ENCODE peak calls at places on chromosomes 4 and X, in eight cellular contexts. Y is WERI-Rb-1, C is bronchial epithelial cell, E is choroid plexus epithelial cell, G is IMR-90, I is heart right ventricle, W is neural crest cell, L is fibroblast of lung. Q is an unnamed sample.

GRCh38 chr4:68349361-68350360 is at the start of gene YTHDC1:
- DNase-seq in Y (peak; percentile 97), C (peak; percentile 96), E (peak; percentile 98), G (peak; percentile 96), I (peak; percentile 98), W (peak; percentile 87), L (peak; percentile 96), Q (peak; percentile 94)

GRCh38 chrX:20026278-20026677 is 35.4 kb upstream of the BCLAF3 start:
- DNase-seq in Y (no peak), C (peak; percentile 33), E (peak; percentile 21), G (peak; percentile 60), I (no peak), W (no peak), L (peak; percentile 47), Q (peak; percentile 51)

GRCh38 chr4:120415902-120416301 is 349.3 kb upstream of the MAD2L1 start:
- DNase-seq in Y (no peak), C (no peak), E (no peak), G (no peak), I (no peak), W (no peak), L (no peak), Q (no peak)

GRCh38 chrX:120264315-120264714 is 13.7 kb downstream of the ZBTB33 start:
- DNase-seq in Y (no peak), C (no peak), E (no peak), G (no peak), I (no peak), W (no peak), L (no peak), Q (no peak)

GRCh38 chr4:128782076-128782715 is 27.3 kb upstream of the JADE1 start:
- DNase-seq in Y (peak; percentile 62), C (no peak), E (no peak), G (peak; percentile 37), I (peak; percentile 26), W (no peak), L (no peak), Q (no peak)

GRCh38 chr4:90602728-90603127 is 475.5 kb downstream of the CCSER1 start:
- DNase-seq in Y (no peak), C (no peak), E (no peak), G (no peak), I (no peak), W (no peak), L (no peak), Q (no peak)

GRCh38 chr4:48162162-48162561 is 28.1 kb upstream of the TXK start:
- DNase-seq in Y (no peak), C (peak; percentile 51), E (peak; percentile 51), G (peak; percentile 35), I (no peak), W (no peak), L (no peak), Q (peak; percentile 33)

GRCh38 chr4:165493359-165493758 is 114.6 kb downstream of the CPE start:
- DNase-seq in Y (peak; percentile 87), C (peak; percentile 50), E (peak; percentile 82), G (peak; percentile 38), I (peak; percentile 51), W (peak; percentile 76), L (peak; percentile 70), Q (peak; percentile 53)

GRCh38 chr4:32987111-32987510 is 2266.9 kb downstream of the PCDH7 start:
- DNase-seq in Y (no peak), C (no peak), E (no peak), G (no peak), I (no peak), W (no peak), L (no peak), Q (no peak)

GRCh38 chrX:57817302-57817701 is 93.0 kb downstream of the ZXDA start:
- DNase-seq in Y (no peak), C (no peak), E (peak; percentile 8), G (no peak), I (no peak), W (no peak), L (peak; percentile 0), Q (peak; percentile 6)

GRCh38 chr4:39637572-39638357 is 900 bp downstream of the SMIM14 start:
- DNase-seq in Y (peak; percentile 60), C (peak; percentile 58), E (peak; percentile 75), G (peak; percentile 69), I (peak; percentile 53), W (peak; percentile 25), L (peak; percentile 62), Q (peak; percentile 56)

GRCh38 chr4:102824398-102824797 is 3.0 kb downstream of the UBE2D3 start:
- DNase-seq in Y (no peak), C (no peak), E (no peak), G (peak; percentile 15), I (no peak), W (no peak), L (peak; percentile 11), Q (no peak)

GRCh38 chr4:174080361-174080760 is 203.1 kb downstream of the FBXO8 start:
- DNase-seq in Y (no peak), C (peak; percentile 13), E (peak; percentile 34), G (peak; percentile 9), I (no peak), W (no peak), L (peak; percentile 88), Q (peak; percentile 83)

GRCh38 chrX:154358011-154358410 is 16.4 kb downstream of the FLNA start:
- DNase-seq in Y (no peak), C (no peak), E (no peak), G (no peak), I (no peak), W (no peak), L (no peak), Q (no peak)

GRCh38 chr4:165726831-165727230 is 146.2 kb upstream of the TLL1 start:
- DNase-seq in Y (no peak), C (peak; percentile 15), E (no peak), G (no peak), I (no peak), W (no peak), L (no peak), Q (peak; percentile 46)

GRCh38 chrX:2933125-2933900 is 4.2 kb upstream of the ARSD start:
- DNase-seq in Y (no peak), C (no peak), E (no peak), G (no peak), I (no peak), W (no peak), L (no peak), Q (no peak)

GRCh38 chrX:23331701-23332100 is 2.9 kb upstream of the PTCHD1 start:
- DNase-seq in Y (no peak), C (no peak), E (no peak), G (no peak), I (no peak), W (no peak), L (no peak), Q (no peak)

GRCh38 chrX:55715847-55716246 is 1.7 kb upstream of the RRAGB start:
- DNase-seq in Y (peak; percentile 6), C (no peak), E (no peak), G (no peak), I (no peak), W (no peak), L (no peak), Q (no peak)
- TF ChIP-seq CTCF in Y (peak; percentile 20), C (no peak), E (no peak), G (no peak), I (no peak), W (no peak), L (no peak), Q (no peak)

DNA sequence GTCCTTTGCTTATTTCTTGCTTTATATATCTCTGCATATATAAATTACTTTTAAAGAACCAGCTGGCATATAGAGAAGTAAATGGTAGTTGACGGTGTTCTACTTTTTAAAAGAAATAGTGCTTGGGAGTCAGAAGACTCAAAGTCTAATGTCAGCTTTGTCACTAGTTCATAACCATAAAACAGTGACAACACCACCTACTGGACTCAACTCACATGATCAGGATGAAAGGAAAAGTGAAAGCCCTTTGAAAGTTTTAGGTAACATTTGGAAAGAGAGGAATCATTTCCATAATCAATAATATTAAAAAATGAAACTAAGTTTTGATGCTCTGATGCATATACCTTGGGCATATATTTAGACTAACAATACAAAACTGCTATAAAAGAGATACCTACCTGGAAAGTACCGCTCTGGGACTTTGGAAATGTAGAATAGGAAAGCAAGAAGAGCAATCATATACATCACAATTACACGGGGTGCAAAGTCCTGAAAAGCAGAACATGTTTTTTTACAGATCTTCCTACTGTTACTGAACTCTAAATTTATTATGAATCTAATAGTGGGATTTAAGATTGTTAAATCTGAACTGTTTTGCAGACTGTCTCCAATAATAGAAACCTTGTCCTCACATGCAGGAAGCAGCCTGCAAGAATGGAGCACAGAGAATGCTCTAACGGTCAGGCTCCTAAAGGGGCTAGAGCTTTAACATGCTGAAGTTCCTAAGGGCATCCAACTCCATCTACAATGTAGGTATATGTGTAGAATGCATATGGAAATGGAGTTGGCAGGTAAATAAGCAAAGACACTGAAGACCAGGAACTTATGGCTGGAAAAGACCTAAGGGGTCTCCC is 15.6 kb downstream of the PAQR3 start:
- DNase-seq in Y (no peak), C (peak; percentile 3), E (peak; percentile 20), G (no peak), I (no peak), W (no peak), L (no peak), Q (no peak)
- TF ChIP-seq CTCF in Y (peak; percentile 9), C (no peak), E (peak; percentile 29), G (no peak), I (no peak), W (peak; percentile 37), L (no peak), Q (no peak)

DNA sequence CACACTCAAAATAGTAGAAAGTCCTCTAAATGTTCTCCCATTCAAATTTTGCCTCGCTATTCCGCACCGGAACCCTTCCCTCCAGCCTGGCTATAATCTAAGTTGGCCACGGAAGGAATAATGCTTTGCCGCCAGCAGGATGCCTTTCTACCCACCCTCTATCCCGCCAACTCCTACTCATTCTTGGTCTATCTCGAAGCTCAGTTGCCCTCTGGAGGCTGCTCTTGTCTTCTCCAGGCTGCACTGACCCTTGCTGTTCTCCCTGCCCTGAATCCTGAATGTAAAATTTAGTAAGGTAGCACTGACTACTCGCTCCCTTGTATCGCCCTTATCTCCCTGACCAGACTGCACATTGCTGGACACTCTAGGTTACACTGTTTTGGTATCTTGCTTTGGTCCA is 212.4 kb downstream of the MGST2 start:
- DNase-seq in Y (no peak), C (no peak), E (no peak), G (no peak), I (no peak), W (no peak), L (no peak), Q (no peak)
- TF ChIP-seq CTCF in Y (no peak), C (no peak), E (no peak), G (no peak), I (peak; percentile 10), W (no peak), L (no peak), Q (no peak)

DNA sequence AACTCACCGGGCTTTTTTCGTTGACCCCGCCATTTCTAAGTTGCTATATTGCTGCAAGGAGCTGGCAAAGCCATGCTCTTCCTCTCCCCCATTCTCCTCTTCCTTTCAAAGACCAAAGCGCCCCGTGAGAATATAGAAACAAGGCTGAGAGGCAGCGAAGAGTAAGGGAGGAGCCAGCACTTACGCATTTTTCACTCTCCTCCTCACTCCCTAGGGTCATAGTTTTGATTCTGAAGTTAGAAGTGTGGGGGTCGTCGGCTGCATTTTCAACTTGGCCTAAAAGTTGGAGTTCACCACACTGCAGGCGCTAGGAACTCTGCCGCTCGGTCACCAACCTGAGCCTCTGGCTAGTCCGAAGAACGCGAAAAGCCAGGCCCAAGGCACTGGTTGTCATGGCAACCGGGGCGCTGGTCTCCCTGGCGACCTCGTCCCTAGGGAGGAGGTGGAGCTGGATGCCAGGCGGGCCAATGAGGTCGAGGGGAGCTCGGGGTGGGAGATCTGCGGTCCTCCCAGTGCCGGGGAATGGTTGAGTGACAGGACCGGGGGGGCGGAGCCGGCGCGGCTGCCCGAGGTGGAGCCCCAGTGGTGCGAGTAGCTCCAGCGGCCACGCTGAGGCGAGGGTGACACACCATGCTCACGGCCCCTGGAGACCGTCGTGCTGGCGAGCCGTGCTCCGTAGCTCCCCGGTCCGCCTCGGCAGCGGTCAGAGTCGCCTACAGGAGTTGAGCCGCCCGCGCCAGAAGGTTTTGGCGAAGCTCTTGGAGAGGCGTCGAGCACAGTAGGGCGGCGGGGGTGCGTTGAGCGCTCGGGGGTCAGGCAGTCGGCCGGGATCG is at the start of gene PTPN13:
- DNase-seq in Y (peak; percentile 99), C (peak; percentile 95), E (peak; percentile 99), G (peak; percentile 98), I (peak; percentile 93), W (peak; percentile 99), L (peak; percentile 99), Q (peak; percentile 98)
- TF ChIP-seq CTCF in Y (no peak), C (no peak), E (no peak), G (peak; percentile 8), I (no peak), W (no peak), L (no peak), Q (no peak)